ENCODE peak calls at places on chromosomes 12 and 14, in six cellular contexts. One of them, this sample, is unnamed. For H3K4me1, the result is how much of the 10 kb centered on the place peaks cover.

GRCh38 chr12:8087666-8088065 is 5.6 kb downstream of the NECAP1 start:
- DNase-seq in OCI-LY7: no peak
- DNase-seq in ovary: no peak
- DNase-seq in lung: no peak
- DNase-seq in transverse colon: no peak
- DNase-seq in mesendoderm: no peak
- DNase-seq in this sample: no peak

GRCh38 chr14:73696466-73697390 is 17.5 kb downstream of the PNMA1 start:
- DNase-seq in ovary: no peak
- DNase-seq in OCI-LY7: no peak
- DNase-seq in mesendoderm: no peak
- DNase-seq in lung: no peak
- DNase-seq in transverse colon: no peak
- DNase-seq in this sample: no peak

GRCh38 chr14:96095058-96095457 is 55.9 kb downstream of the C14orf132 start:
- DNase-seq in lung: no peak
- DNase-seq in mesendoderm: no peak
- DNase-seq in OCI-LY7: no peak
- DNase-seq in ovary: no peak
- DNase-seq in transverse colon: no peak
- DNase-seq in this sample: no peak

GRCh38 chr12:89573081-89573810 is 47.4 kb upstream of the POC1B start:
- DNase-seq in mesendoderm: no peak
- DNase-seq in OCI-LY7: no peak
- DNase-seq in transverse colon: no peak
- DNase-seq in ovary: no peak
- DNase-seq in lung: no peak
- DNase-seq in this sample: no peak

GRCh38 chr14:88961214-88961613 is 136.8 kb downstream of the TTC8 start:
- DNase-seq in lung: no peak
- DNase-seq in OCI-LY7: no peak
- DNase-seq in ovary: no peak
- DNase-seq in mesendoderm: no peak
- DNase-seq in transverse colon: peak
- DNase-seq in this sample: no peak

GRCh38 chr12:51392556-51393237 is 1.5 kb upstream of the GALNT6 start:
- DNase-seq in ovary: no peak
- DNase-seq in transverse colon: peak
- DNase-seq in OCI-LY7: no peak
- DNase-seq in mesendoderm: peak
- DNase-seq in lung: no peak
- DNase-seq in this sample: no peak

GRCh38 chr12:93325855-93326254 is 51.9 kb upstream of the NUDT4 start:
- DNase-seq in lung: no peak
- DNase-seq in ovary: no peak
- DNase-seq in transverse colon: no peak
- DNase-seq in mesendoderm: no peak
- DNase-seq in OCI-LY7: no peak
- DNase-seq in this sample: peak

GRCh38 chr12:110312581-110313360 is 31.7 kb downstream of the ATP2A2 start:
- DNase-seq in lung: no peak
- DNase-seq in mesendoderm: peak
- DNase-seq in OCI-LY7: no peak
- DNase-seq in transverse colon: no peak
- DNase-seq in ovary: peak
- DNase-seq in this sample: no peak

GRCh38 chr14:106802413-106803364 is 1276.3 kb downstream of the TMEM121 start:
- DNase-seq in transverse colon: peak
- DNase-seq in ovary: no peak
- DNase-seq in OCI-LY7: peak
- DNase-seq in mesendoderm: no peak
- DNase-seq in lung: no peak
- DNase-seq in this sample: no peak

GRCh38 chr12:10661338-10661737 is 12.5 kb downstream of the STYK1 start:
- DNase-seq in ovary: no peak
- DNase-seq in OCI-LY7: no peak
- DNase-seq in lung: no peak
- DNase-seq in mesendoderm: no peak
- DNase-seq in transverse colon: peak
- DNase-seq in this sample: no peak

GRCh38 chr12:66190519-66191406 is 1.7 kb downstream of the IRAK3 start:
- DNase-seq in lung: no peak
- DNase-seq in ovary: no peak
- DNase-seq in OCI-LY7: no peak
- DNase-seq in mesendoderm: no peak
- DNase-seq in transverse colon: no peak
- DNase-seq in this sample: no peak

GRCh38 chr12:53103860-53104305 is 597 bp downstream of the SOAT2 start:
- DNase-seq in OCI-LY7: peak
- DNase-seq in lung: no peak
- DNase-seq in transverse colon: peak
- DNase-seq in ovary: no peak
- DNase-seq in mesendoderm: no peak
- DNase-seq in this sample: no peak

GRCh38 chr12:68638721-68639395 is 28.2 kb downstream of the RAP1B start:
- DNase-seq in transverse colon: no peak
- DNase-seq in ovary: no peak
- DNase-seq in lung: no peak
- DNase-seq in mesendoderm: peak
- DNase-seq in OCI-LY7: no peak
- DNase-seq in this sample: no peak

GRCh38 chr12:68641138-68641537 is 30.4 kb downstream of the RAP1B start:
- DNase-seq in mesendoderm: no peak
- DNase-seq in lung: no peak
- DNase-seq in ovary: no peak
- DNase-seq in OCI-LY7: peak
- DNase-seq in transverse colon: peak
- DNase-seq in this sample: peak

GRCh38 chr12:68636268-68636667 is 25.6 kb downstream of the RAP1B start:
- DNase-seq in lung: no peak
- DNase-seq in transverse colon: no peak
- DNase-seq in mesendoderm: no peak
- DNase-seq in ovary: no peak
- DNase-seq in OCI-LY7: no peak
- DNase-seq in this sample: no peak

GRCh38 chr12:68639396-68639767 is 28.7 kb downstream of the RAP1B start:
- DNase-seq in mesendoderm: no peak
- DNase-seq in OCI-LY7: peak
- DNase-seq in ovary: no peak
- DNase-seq in transverse colon: no peak
- DNase-seq in lung: no peak
- DNase-seq in this sample: no peak

GRCh38 chr12:68638171-68638570 is 27.5 kb downstream of the RAP1B start:
- DNase-seq in mesendoderm: no peak
- DNase-seq in transverse colon: no peak
- DNase-seq in lung: no peak
- DNase-seq in OCI-LY7: peak
- DNase-seq in ovary: no peak
- DNase-seq in this sample: no peak
- H3K27ac ChIP-seq in mesendoderm: no peak
- H3K27ac ChIP-seq in transverse colon: no peak
- H3K27ac ChIP-seq in lung: no peak
- H3K27ac ChIP-seq in OCI-LY7: peak
- H3K27ac ChIP-seq in ovary: no peak
- H3K27ac ChIP-seq in this sample: no peak

GRCh38 chr14:59280961-59281360 is 92.5 kb downstream of the DAAM1 start:
- DNase-seq in transverse colon: no peak
- DNase-seq in ovary: no peak
- DNase-seq in mesendoderm: no peak
- DNase-seq in OCI-LY7: no peak
- DNase-seq in lung: no peak
- DNase-seq in this sample: no peak

GRCh38 chr14:59278111-59278510 is 89.6 kb downstream of the DAAM1 start:
- DNase-seq in transverse colon: no peak
- DNase-seq in lung: no peak
- DNase-seq in OCI-LY7: no peak
- DNase-seq in mesendoderm: no peak
- DNase-seq in ovary: no peak
- DNase-seq in this sample: peak

GRCh38 chr14:59283380-59283779 is 94.9 kb downstream of the DAAM1 start:
- DNase-seq in OCI-LY7: no peak
- DNase-seq in lung: no peak
- DNase-seq in ovary: no peak
- DNase-seq in mesendoderm: no peak
- DNase-seq in transverse colon: no peak
- DNase-seq in this sample: no peak

GRCh38 chr14:59282366-59282765 is 93.9 kb downstream of the DAAM1 start:
- DNase-seq in OCI-LY7: no peak
- DNase-seq in ovary: no peak
- DNase-seq in lung: no peak
- DNase-seq in mesendoderm: no peak
- DNase-seq in transverse colon: no peak
- DNase-seq in this sample: no peak

DNA sequence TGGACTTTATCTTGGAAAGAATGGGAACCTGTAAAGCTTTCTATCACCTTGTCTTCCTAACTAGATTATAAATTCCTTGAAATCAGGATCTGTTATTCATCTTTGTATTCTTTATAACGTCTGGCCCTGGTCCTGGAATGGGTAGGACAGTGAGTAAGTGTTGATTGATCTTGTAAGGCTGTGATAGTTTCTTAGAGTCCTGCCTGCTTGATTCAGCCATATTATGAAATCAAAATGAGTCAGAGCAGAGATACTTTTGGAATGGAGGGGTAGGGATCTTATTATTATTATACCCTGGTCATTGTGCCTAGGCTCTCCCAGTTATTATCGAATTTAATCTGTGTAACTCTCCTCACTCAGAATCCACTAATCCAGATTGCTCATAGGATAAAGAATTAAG is 93.1 kb downstream of the DAAM1 start:
- DNase-seq in mesendoderm: peak
- DNase-seq in transverse colon: no peak
- DNase-seq in ovary: no peak
- DNase-seq in lung: no peak
- DNase-seq in OCI-LY7: no peak
- DNase-seq in this sample: no peak
- H3K4me3 ChIP-seq in mesendoderm: no peak
- H3K4me3 ChIP-seq in transverse colon: no peak
- H3K4me3 ChIP-seq in ovary: no peak
- H3K4me3 ChIP-seq in lung: no peak
- H3K4me3 ChIP-seq in OCI-LY7: no peak
- H3K4me3 ChIP-seq in this sample: no peak

GRCh38 chr12:78885466-78885865 is 20.9 kb downstream of the SYT1 start:
- DNase-seq in lung: no peak
- DNase-seq in transverse colon: no peak
- DNase-seq in mesendoderm: peak
- DNase-seq in OCI-LY7: no peak
- DNase-seq in ovary: no peak
- DNase-seq in this sample: no peak

GRCh38 chr12:78891646-78892353 is 27.2 kb downstream of the SYT1 start:
- DNase-seq in mesendoderm: no peak
- DNase-seq in OCI-LY7: no peak
- DNase-seq in transverse colon: no peak
- DNase-seq in ovary: no peak
- DNase-seq in lung: no peak
- DNase-seq in this sample: no peak

GRCh38 chr12:78887008-78887407 is 22.4 kb downstream of the SYT1 start:
- DNase-seq in ovary: no peak
- DNase-seq in transverse colon: no peak
- DNase-seq in lung: no peak
- DNase-seq in OCI-LY7: no peak
- DNase-seq in mesendoderm: peak
- DNase-seq in this sample: peak

GRCh38 chr12:78888583-78888982 is 24.0 kb downstream of the SYT1 start:
- DNase-seq in transverse colon: no peak
- DNase-seq in lung: no peak
- DNase-seq in ovary: no peak
- DNase-seq in mesendoderm: peak
- DNase-seq in OCI-LY7: peak
- DNase-seq in this sample: no peak

GRCh38 chr12:78887444-78887843 is 22.9 kb downstream of the SYT1 start:
- DNase-seq in OCI-LY7: no peak
- DNase-seq in ovary: no peak
- DNase-seq in transverse colon: no peak
- DNase-seq in mesendoderm: no peak
- DNase-seq in lung: no peak
- DNase-seq in this sample: no peak
- H3K4me1 ChIP-seq in OCI-LY7: under half
- H3K4me1 ChIP-seq in ovary: under half
- H3K4me1 ChIP-seq in transverse colon: under half
- H3K4me1 ChIP-seq in mesendoderm: under half
- H3K4me1 ChIP-seq in lung: under half
- H3K4me1 ChIP-seq in this sample: under half

DNA sequence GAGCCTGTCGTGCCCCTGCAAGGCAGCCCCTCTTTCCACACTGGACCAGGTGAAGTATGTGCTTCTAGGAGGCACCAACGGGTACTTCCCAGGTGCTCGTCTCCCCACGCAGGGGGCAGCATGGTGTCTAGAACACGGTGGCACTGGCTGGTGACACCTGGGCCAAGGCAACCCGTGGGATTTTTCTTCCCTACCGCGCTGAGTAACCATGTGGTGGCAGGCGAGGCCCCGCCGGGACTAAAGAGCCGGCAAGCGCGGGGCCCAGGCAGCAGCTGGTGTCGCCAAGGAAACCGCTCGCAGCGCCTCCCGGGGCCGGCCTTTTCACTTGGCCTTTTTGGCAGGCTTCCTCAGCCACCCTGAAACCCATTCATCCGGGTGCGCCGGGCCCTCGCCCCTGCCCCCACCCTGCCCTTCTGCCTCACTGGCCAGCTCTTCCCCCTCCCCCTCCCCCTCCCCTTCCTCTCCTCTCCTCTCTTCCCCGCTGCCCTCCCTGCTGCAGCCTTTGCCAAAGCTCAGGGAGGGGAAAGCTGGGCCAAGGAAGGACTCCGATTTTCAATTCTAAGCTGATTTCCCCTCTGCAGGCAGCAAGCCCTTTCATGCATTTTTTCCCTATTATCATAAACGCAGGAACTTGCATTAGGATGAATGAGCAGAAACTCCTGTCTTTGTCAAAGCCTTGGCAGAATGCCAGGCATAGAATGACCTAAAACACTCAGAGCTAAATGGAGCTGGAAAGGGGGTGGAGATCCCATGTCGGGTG is 81.2 kb downstream of the IRF2BPL start:
- DNase-seq in ovary: peak
- DNase-seq in mesendoderm: peak
- DNase-seq in OCI-LY7: peak
- DNase-seq in transverse colon: peak
- DNase-seq in lung: peak
- DNase-seq in this sample: peak
- H3K27ac ChIP-seq in ovary: peak
- H3K27ac ChIP-seq in mesendoderm: peak
- H3K27ac ChIP-seq in OCI-LY7: no peak
- H3K27ac ChIP-seq in transverse colon: peak
- H3K27ac ChIP-seq in lung: peak
- H3K27ac ChIP-seq in this sample: peak